ENCODE peak calls at places on chromosomes 11 and 22, in eight cellular contexts. One of them, this sample, is unnamed.

GRCh38 chr11:112852141-112852853 is 108.9 kb upstream of the NCAM1 start:
- DNase-seq in fibroblast of lung: peak
- DNase-seq in cardiac fibroblast: peak
- DNase-seq in coronary artery: no peak
- DNase-seq in BJ: no peak
- DNase-seq in fibroblast of mammary gland: peak
- DNase-seq in A549: no peak
- DNase-seq in brain microvascular endothelial cell: no peak
- DNase-seq in this sample: no peak

GRCh38 chr11:21988477-21988876 is 204.4 kb upstream of the ANO5 start:
- DNase-seq in cardiac fibroblast: no peak
- DNase-seq in A549: peak
- DNase-seq in brain microvascular endothelial cell: no peak
- DNase-seq in fibroblast of mammary gland: no peak
- DNase-seq in coronary artery: no peak
- DNase-seq in BJ: no peak
- DNase-seq in fibroblast of lung: no peak
- DNase-seq in this sample: no peak

GRCh38 chr11:61826930-61827572 is 1.0 kb upstream of the FADS2 start:
- DNase-seq in BJ: no peak
- DNase-seq in brain microvascular endothelial cell: no peak
- DNase-seq in A549: no peak
- DNase-seq in fibroblast of mammary gland: no peak
- DNase-seq in fibroblast of lung: no peak
- DNase-seq in cardiac fibroblast: no peak
- DNase-seq in coronary artery: no peak
- DNase-seq in this sample: no peak

GRCh38 chr11:120352405-120352804 is 16.2 kb downstream of the ARHGEF12 start:
- DNase-seq in A549: no peak
- DNase-seq in coronary artery: no peak
- DNase-seq in BJ: no peak
- DNase-seq in fibroblast of mammary gland: no peak
- DNase-seq in brain microvascular endothelial cell: no peak
- DNase-seq in cardiac fibroblast: no peak
- DNase-seq in fibroblast of lung: no peak
- DNase-seq in this sample: no peak

GRCh38 chr11:636511-637332 is at the start of gene DRD4:
- DNase-seq in fibroblast of lung: no peak
- DNase-seq in A549: no peak
- DNase-seq in BJ: no peak
- DNase-seq in fibroblast of mammary gland: no peak
- DNase-seq in cardiac fibroblast: peak
- DNase-seq in brain microvascular endothelial cell: no peak
- DNase-seq in coronary artery: no peak
- DNase-seq in this sample: no peak

GRCh38 chr11:67056640-67057409 is at the start of gene RHOD:
- DNase-seq in coronary artery: no peak
- DNase-seq in A549: no peak
- DNase-seq in cardiac fibroblast: peak
- DNase-seq in BJ: no peak
- DNase-seq in fibroblast of lung: peak
- DNase-seq in fibroblast of mammary gland: no peak
- DNase-seq in brain microvascular endothelial cell: no peak
- DNase-seq in this sample: no peak

GRCh38 chr11:1039481-1040427 is 3.2 kb upstream of the MUC6 start:
- DNase-seq in fibroblast of lung: no peak
- DNase-seq in cardiac fibroblast: peak
- DNase-seq in BJ: no peak
- DNase-seq in fibroblast of mammary gland: no peak
- DNase-seq in coronary artery: no peak
- DNase-seq in A549: no peak
- DNase-seq in brain microvascular endothelial cell: no peak
- DNase-seq in this sample: no peak

GRCh38 chr11:62560566-62561103 is 13.1 kb downstream of the EEF1G start:
- DNase-seq in BJ: peak
- DNase-seq in brain microvascular endothelial cell: peak
- DNase-seq in A549: peak
- DNase-seq in fibroblast of lung: peak
- DNase-seq in cardiac fibroblast: peak
- DNase-seq in fibroblast of mammary gland: peak
- DNase-seq in coronary artery: peak
- DNase-seq in this sample: peak

GRCh38 chr11:132685174-132685611 is 847.1 kb downstream of the OPCML start:
- DNase-seq in fibroblast of lung: peak
- DNase-seq in A549: no peak
- DNase-seq in cardiac fibroblast: peak
- DNase-seq in BJ: peak
- DNase-seq in fibroblast of mammary gland: no peak
- DNase-seq in brain microvascular endothelial cell: peak
- DNase-seq in coronary artery: no peak
- DNase-seq in this sample: peak

GRCh38 chr22:37619991-37620390 is 11.4 kb downstream of the GGA1 start:
- DNase-seq in cardiac fibroblast: no peak
- DNase-seq in fibroblast of lung: no peak
- DNase-seq in A549: no peak
- DNase-seq in brain microvascular endothelial cell: no peak
- DNase-seq in BJ: no peak
- DNase-seq in coronary artery: no peak
- DNase-seq in fibroblast of mammary gland: no peak
- DNase-seq in this sample: no peak

GRCh38 chr22:23784215-23784732 is 2.5 kb upstream of the SMARCB1 start:
- DNase-seq in coronary artery: no peak
- DNase-seq in A549: no peak
- DNase-seq in fibroblast of lung: peak
- DNase-seq in fibroblast of mammary gland: no peak
- DNase-seq in brain microvascular endothelial cell: peak
- DNase-seq in BJ: no peak
- DNase-seq in cardiac fibroblast: no peak
- DNase-seq in this sample: peak

GRCh38 chr11:71286701-71287643 is 34.6 kb upstream of the SHANK2 start:
- DNase-seq in coronary artery: peak
- DNase-seq in BJ: peak
- DNase-seq in fibroblast of lung: peak
- DNase-seq in A549: peak
- DNase-seq in fibroblast of mammary gland: peak
- DNase-seq in cardiac fibroblast: peak
- DNase-seq in brain microvascular endothelial cell: peak
- DNase-seq in this sample: peak

GRCh38 chr11:134598368-134598767 is 186.3 kb upstream of the B3GAT1 start:
- DNase-seq in A549: no peak
- DNase-seq in cardiac fibroblast: no peak
- DNase-seq in fibroblast of lung: no peak
- DNase-seq in BJ: no peak
- DNase-seq in fibroblast of mammary gland: no peak
- DNase-seq in brain microvascular endothelial cell: no peak
- DNase-seq in coronary artery: peak
- DNase-seq in this sample: no peak

DNA sequence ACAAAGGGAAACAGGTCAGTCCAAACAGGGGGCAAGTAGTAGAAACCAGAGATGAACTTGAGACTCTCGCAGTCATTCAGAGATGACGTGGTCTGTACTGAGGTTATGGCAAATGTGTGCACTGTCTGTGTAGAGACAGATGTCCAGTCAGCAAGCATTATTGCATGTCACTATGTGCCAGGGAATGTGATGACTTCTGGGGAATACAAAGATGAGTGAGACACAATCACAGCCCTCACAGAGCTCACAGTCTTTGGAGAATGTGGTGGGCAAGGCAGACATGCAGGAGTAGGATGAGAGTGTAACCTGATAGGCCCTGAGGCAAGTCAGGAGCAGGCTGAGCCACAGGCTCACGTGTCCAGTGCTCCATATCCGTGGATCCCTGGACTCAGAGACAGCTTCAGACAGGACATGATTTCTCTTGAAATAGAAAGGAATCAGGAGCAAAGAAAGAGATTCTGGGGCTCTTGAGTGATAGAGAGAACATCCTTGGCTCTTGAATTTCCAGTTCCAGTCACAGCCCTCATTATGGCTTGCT is 550.7 kb downstream of the ETS1 start:
- DNase-seq in fibroblast of lung: peak
- DNase-seq in BJ: no peak
- DNase-seq in cardiac fibroblast: no peak
- DNase-seq in brain microvascular endothelial cell: no peak
- DNase-seq in A549: no peak
- DNase-seq in coronary artery: no peak
- DNase-seq in fibroblast of mammary gland: peak
- DNase-seq in this sample: no peak
- H3K4me3 ChIP-seq in fibroblast of lung: no peak
- H3K4me3 ChIP-seq in BJ: no peak
- H3K4me3 ChIP-seq in cardiac fibroblast: no peak
- H3K4me3 ChIP-seq in brain microvascular endothelial cell: no peak
- H3K4me3 ChIP-seq in A549: no peak
- H3K4me3 ChIP-seq in coronary artery: no peak
- H3K4me3 ChIP-seq in fibroblast of mammary gland: no peak
- H3K4me3 ChIP-seq in this sample: no peak

GRCh38 chr11:105224859-105225258 is 85.3 kb upstream of the CARD18 start:
- DNase-seq in fibroblast of lung: no peak
- DNase-seq in cardiac fibroblast: no peak
- DNase-seq in coronary artery: no peak
- DNase-seq in fibroblast of mammary gland: no peak
- DNase-seq in BJ: no peak
- DNase-seq in brain microvascular endothelial cell: no peak
- DNase-seq in A549: no peak
- DNase-seq in this sample: no peak

GRCh38 chr11:105220175-105220574 is 80.6 kb upstream of the CARD18 start:
- DNase-seq in brain microvascular endothelial cell: no peak
- DNase-seq in BJ: no peak
- DNase-seq in coronary artery: no peak
- DNase-seq in cardiac fibroblast: no peak
- DNase-seq in fibroblast of mammary gland: no peak
- DNase-seq in A549: no peak
- DNase-seq in fibroblast of lung: no peak
- DNase-seq in this sample: no peak

GRCh38 chr11:105219670-105220069 is 80.1 kb upstream of the CARD18 start:
- DNase-seq in A549: no peak
- DNase-seq in coronary artery: no peak
- DNase-seq in fibroblast of mammary gland: no peak
- DNase-seq in cardiac fibroblast: no peak
- DNase-seq in fibroblast of lung: no peak
- DNase-seq in BJ: no peak
- DNase-seq in brain microvascular endothelial cell: no peak
- DNase-seq in this sample: no peak

GRCh38 chr11:105215528-105215927 is 76.0 kb upstream of the CARD18 start:
- DNase-seq in cardiac fibroblast: no peak
- DNase-seq in BJ: no peak
- DNase-seq in fibroblast of lung: no peak
- DNase-seq in coronary artery: no peak
- DNase-seq in A549: no peak
- DNase-seq in fibroblast of mammary gland: no peak
- DNase-seq in brain microvascular endothelial cell: no peak
- DNase-seq in this sample: no peak

GRCh38 chr11:105219269-105219668 is 79.7 kb upstream of the CARD18 start:
- DNase-seq in cardiac fibroblast: no peak
- DNase-seq in fibroblast of lung: no peak
- DNase-seq in A549: no peak
- DNase-seq in coronary artery: no peak
- DNase-seq in brain microvascular endothelial cell: no peak
- DNase-seq in BJ: no peak
- DNase-seq in fibroblast of mammary gland: no peak
- DNase-seq in this sample: no peak
- TF ChIP-seq CTCF in cardiac fibroblast: no peak
- TF ChIP-seq CTCF in fibroblast of lung: no peak
- TF ChIP-seq CTCF in A549: no peak
- TF ChIP-seq CTCF in coronary artery: no peak
- TF ChIP-seq CTCF in brain microvascular endothelial cell: peak
- TF ChIP-seq CTCF in BJ: no peak
- TF ChIP-seq CTCF in fibroblast of mammary gland: no peak
- TF ChIP-seq CTCF in this sample: no peak

GRCh38 chr11:13280777-13281176 is 3.2 kb downstream of the BMAL1 start:
- DNase-seq in A549: no peak
- DNase-seq in cardiac fibroblast: no peak
- DNase-seq in fibroblast of lung: no peak
- DNase-seq in coronary artery: no peak
- DNase-seq in BJ: no peak
- DNase-seq in brain microvascular endothelial cell: no peak
- DNase-seq in fibroblast of mammary gland: no peak
- DNase-seq in this sample: no peak

GRCh38 chr11:13277719-13278619 is at the start of gene BMAL1:
- DNase-seq in coronary artery: peak
- DNase-seq in cardiac fibroblast: peak
- DNase-seq in fibroblast of mammary gland: no peak
- DNase-seq in BJ: no peak
- DNase-seq in brain microvascular endothelial cell: no peak
- DNase-seq in fibroblast of lung: peak
- DNase-seq in A549: no peak
- DNase-seq in this sample: no peak

GRCh38 chr11:13278620-13279486 is 1.3 kb downstream of the BMAL1 start:
- DNase-seq in fibroblast of lung: no peak
- DNase-seq in coronary artery: no peak
- DNase-seq in BJ: no peak
- DNase-seq in A549: no peak
- DNase-seq in cardiac fibroblast: no peak
- DNase-seq in brain microvascular endothelial cell: no peak
- DNase-seq in fibroblast of mammary gland: no peak
- DNase-seq in this sample: no peak

GRCh38 chr11:13280323-13280722 is 2.7 kb downstream of the BMAL1 start:
- DNase-seq in fibroblast of mammary gland: no peak
- DNase-seq in A549: no peak
- DNase-seq in brain microvascular endothelial cell: no peak
- DNase-seq in BJ: no peak
- DNase-seq in coronary artery: no peak
- DNase-seq in fibroblast of lung: no peak
- DNase-seq in cardiac fibroblast: no peak
- DNase-seq in this sample: no peak

GRCh38 chr11:13279487-13279834 is 1.9 kb downstream of the BMAL1 start:
- DNase-seq in BJ: no peak
- DNase-seq in brain microvascular endothelial cell: no peak
- DNase-seq in A549: no peak
- DNase-seq in fibroblast of lung: no peak
- DNase-seq in fibroblast of mammary gland: no peak
- DNase-seq in cardiac fibroblast: no peak
- DNase-seq in coronary artery: no peak
- DNase-seq in this sample: no peak
- H3K4me3 ChIP-seq in BJ: no peak
- H3K4me3 ChIP-seq in brain microvascular endothelial cell: no peak
- H3K4me3 ChIP-seq in A549: peak
- H3K4me3 ChIP-seq in fibroblast of lung: peak
- H3K4me3 ChIP-seq in fibroblast of mammary gland: peak
- H3K4me3 ChIP-seq in cardiac fibroblast: no peak
- H3K4me3 ChIP-seq in coronary artery: peak
- H3K4me3 ChIP-seq in this sample: no peak

DNA sequence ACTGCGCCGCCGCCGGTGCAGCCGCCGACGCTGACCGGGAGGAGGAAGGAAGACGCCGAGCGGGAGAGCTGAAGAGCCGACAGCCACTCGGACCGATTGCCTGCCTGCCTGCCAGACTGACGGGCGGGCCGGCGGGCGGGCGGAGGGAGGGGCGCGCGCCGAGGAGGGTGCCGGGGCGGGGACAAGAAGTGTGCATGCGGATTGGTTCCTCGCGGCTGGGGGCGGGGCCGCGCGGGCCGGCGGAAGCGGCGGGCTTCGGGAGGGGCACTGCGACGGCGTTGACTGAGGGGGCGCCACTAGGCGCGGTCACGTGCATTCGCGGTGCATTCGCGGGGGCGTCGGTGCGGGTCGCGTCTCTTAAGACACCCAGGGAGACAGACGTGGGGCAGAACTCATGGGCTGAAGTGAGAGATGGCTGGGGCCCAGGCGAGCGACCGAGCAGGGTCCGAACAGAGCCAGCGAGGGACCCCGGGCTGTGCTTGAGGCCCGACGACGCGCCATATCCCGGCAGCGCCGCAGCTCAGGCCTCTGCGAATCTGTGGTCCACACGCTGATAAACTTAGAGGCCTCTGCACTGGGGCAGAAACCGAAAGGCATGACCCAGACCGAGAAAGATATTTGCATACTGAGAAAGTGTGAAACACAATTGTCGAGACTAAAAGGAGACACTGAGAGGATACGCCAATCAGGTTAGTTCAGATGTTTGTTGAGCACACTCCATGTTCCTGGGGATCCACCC is at the start of gene MAPK1:
- DNase-seq in coronary artery: peak
- DNase-seq in A549: peak
- DNase-seq in fibroblast of lung: peak
- DNase-seq in fibroblast of mammary gland: peak
- DNase-seq in BJ: peak
- DNase-seq in cardiac fibroblast: peak
- DNase-seq in brain microvascular endothelial cell: peak
- DNase-seq in this sample: peak
- TF ChIP-seq CTCF in coronary artery: peak
- TF ChIP-seq CTCF in A549: no peak
- TF ChIP-seq CTCF in fibroblast of lung: peak
- TF ChIP-seq CTCF in fibroblast of mammary gland: no peak
- TF ChIP-seq CTCF in BJ: peak
- TF ChIP-seq CTCF in cardiac fibroblast: no peak
- TF ChIP-seq CTCF in brain microvascular endothelial cell: peak
- TF ChIP-seq CTCF in this sample: peak